ENCODE peak calls at places on chromosomes 11 and 22, in ten cellular contexts. W, B, I, A, M, O, D, Q, V and H are unnamed samples.

GRCh38 chr22:48635031-48635430 is 1192.6 kb downstream of the BRD1 start:
- DNase-seq in W (no peak), B (no peak), I (no peak), A (no peak), M (no peak), O (no peak), D (no peak), Q (no peak), V (no peak), H (no peak)

GRCh38 chr11:115581871-115582639 is 77.8 kb upstream of the CADM1 start:
- DNase-seq in W (no peak), B (peak), I (no peak), A (no peak), M (peak), O (no peak), D (no peak), Q (no peak), V (no peak), H (no peak)

GRCh38 chr11:44775366-44776356 is 48.9 kb downstream of the TSPAN18 start:
- DNase-seq in W (peak), B (peak), I (peak), A (no peak), M (peak), O (peak), D (peak), Q (peak), V (peak), H (peak)

GRCh38 chr11:47765086-47765485 is 2.1 kb downstream of the FNBP4 start:
- DNase-seq in W (no peak), B (no peak), I (no peak), A (no peak), M (no peak), O (no peak), D (no peak), Q (no peak), V (no peak), H (no peak)

GRCh38 chr11:32312865-32313403 is 122.4 kb downstream of the WT1 start:
- DNase-seq in W (no peak), B (peak), I (peak), A (no peak), M (peak), O (peak), D (peak), Q (peak), V (no peak), H (peak)

GRCh38 chr11:59216654-59217640 is 4.2 kb upstream of the MPEG1 start:
- DNase-seq in W (peak), B (no peak), I (no peak), A (no peak), M (peak), O (peak), D (peak), Q (peak), V (no peak), H (peak)

GRCh38 chr22:23215294-23216204 is 35.2 kb downstream of the BCR start:
- DNase-seq in W (peak), B (no peak), I (no peak), A (no peak), M (no peak), O (no peak), D (no peak), Q (peak), V (no peak), H (peak)

GRCh38 chr11:17786824-17787525 is 52.4 kb downstream of the KCNC1 start:
- DNase-seq in W (no peak), B (no peak), I (no peak), A (peak), M (no peak), O (no peak), D (no peak), Q (no peak), V (no peak), H (peak)

GRCh38 chr11:64060861-64061444 is 25.2 kb downstream of the FLRT1 start:
- DNase-seq in W (peak), B (peak), I (peak), A (no peak), M (peak), O (peak), D (peak), Q (no peak), V (peak), H (no peak)

GRCh38 chr22:32545801-32546200 is 71.2 kb downstream of the FBXO7 start:
- DNase-seq in W (no peak), B (no peak), I (no peak), A (no peak), M (no peak), O (no peak), D (no peak), Q (peak), V (no peak), H (peak)

DNA sequence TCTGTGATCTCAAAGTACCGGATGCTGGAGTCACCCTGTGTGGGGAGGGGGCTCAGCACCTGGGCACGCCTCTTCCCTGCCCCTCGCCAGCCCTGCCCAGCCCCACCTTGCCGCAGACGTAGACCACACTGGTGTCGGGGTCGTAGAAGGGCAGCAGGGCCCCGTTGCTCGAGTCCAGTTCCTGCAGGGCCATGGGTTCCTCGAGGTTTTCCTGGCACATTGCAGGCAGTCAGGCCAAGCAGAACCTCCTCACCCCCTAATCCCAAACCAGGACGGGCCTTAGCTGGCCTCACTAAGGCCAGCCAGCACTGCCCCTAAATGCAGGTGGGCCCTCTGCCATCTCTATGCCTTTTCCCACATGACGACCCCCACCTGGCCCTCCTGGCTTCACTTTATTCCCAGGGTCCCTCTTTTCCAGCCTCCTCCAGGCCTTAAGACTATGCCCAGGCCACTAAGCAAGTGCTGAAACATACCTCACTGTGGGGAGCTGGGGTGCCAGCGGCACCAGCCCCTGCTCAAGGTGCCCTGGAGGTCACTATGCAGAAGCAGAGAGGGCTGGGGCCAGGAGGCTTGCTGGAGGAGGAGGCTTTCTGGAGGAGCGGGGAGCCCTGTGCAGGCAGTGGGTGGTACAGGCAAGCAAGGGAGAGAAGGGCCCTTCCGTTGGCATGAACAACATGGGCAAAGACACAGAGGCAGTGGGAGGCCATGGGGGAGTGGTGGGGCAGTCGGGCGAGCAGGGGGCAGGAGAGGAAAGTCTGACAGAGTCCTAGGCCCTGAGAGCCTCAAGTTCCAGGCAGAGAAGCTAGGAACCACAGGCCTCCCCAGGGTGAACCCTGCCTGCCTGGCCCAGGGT is 2.8 kb downstream of the CORO1B start:
- DNase-seq in W (no peak), B (no peak), I (no peak), A (no peak), M (no peak), O (no peak), D (no peak), Q (no peak), V (no peak), H (no peak)
- TF ChIP-seq CTCF in W (no peak), B (no peak), I (no peak), A (no peak), M (no peak), O (no peak), D (no peak), Q (no peak), V (no peak), H (no peak)

GRCh38 chr11:80156062-80156461 is 715.2 kb upstream of the TENM4 start:
- DNase-seq in W (no peak), B (no peak), I (no peak), A (no peak), M (no peak), O (no peak), D (no peak), Q (no peak), V (no peak), H (no peak)

GRCh38 chr11:80157447-80157846 is 716.6 kb upstream of the TENM4 start:
- DNase-seq in W (no peak), B (no peak), I (no peak), A (no peak), M (no peak), O (no peak), D (no peak), Q (no peak), V (no peak), H (no peak)

GRCh38 chr11:80155412-80156017 is 714.7 kb upstream of the TENM4 start:
- DNase-seq in W (no peak), B (no peak), I (peak), A (no peak), M (no peak), O (peak), D (peak), Q (no peak), V (no peak), H (peak)
- TF ChIP-seq CTCF in W (peak), B (peak), I (peak), A (peak), M (peak), O (peak), D (peak), Q (no peak), V (no peak), H (peak)

GRCh38 chr11:70229737-70230136 is 26.6 kb downstream of the FADD start:
- DNase-seq in W (no peak), B (no peak), I (no peak), A (no peak), M (no peak), O (no peak), D (no peak), Q (no peak), V (no peak), H (no peak)

GRCh38 chr11:70225629-70226582 is 22.8 kb downstream of the FADD start:
- DNase-seq in W (peak), B (no peak), I (no peak), A (no peak), M (peak), O (no peak), D (no peak), Q (no peak), V (no peak), H (no peak)

GRCh38 chr11:70230151-70230839 is 27.2 kb downstream of the FADD start:
- DNase-seq in W (no peak), B (no peak), I (no peak), A (no peak), M (no peak), O (no peak), D (no peak), Q (no peak), V (no peak), H (no peak)

GRCh38 chr11:70230840-70231710 is 28.0 kb downstream of the FADD start:
- DNase-seq in W (no peak), B (no peak), I (no peak), A (no peak), M (no peak), O (no peak), D (no peak), Q (no peak), V (no peak), H (no peak)

GRCh38 chr11:70226967-70227366 is 23.9 kb downstream of the FADD start:
- DNase-seq in W (no peak), B (peak), I (peak), A (no peak), M (no peak), O (no peak), D (no peak), Q (no peak), V (no peak), H (peak)
- TF ChIP-seq CTCF in W (no peak), B (peak), I (peak), A (no peak), M (peak), O (no peak), D (no peak), Q (no peak), V (no peak), H (peak)

GRCh38 chr11:76119032-76119431 is 87.3 kb downstream of the WNT11 start:
- DNase-seq in W (no peak), B (no peak), I (no peak), A (no peak), M (no peak), O (no peak), D (no peak), Q (no peak), V (no peak), H (no peak)
- TF ChIP-seq CTCF in W (no peak), B (no peak), I (no peak), A (no peak), M (peak), O (no peak), D (no peak), Q (no peak), V (no peak), H (no peak)